ENCODE peak calls at places on chromosomes 12 and 14, in seven cellular contexts. One of them, this sample, is unnamed.

GRCh38 chr14:60276347-60276746 is 27.3 kb downstream of the PPM1A start:
- DNase-seq in EL: peak; percentile 52
- DNase-seq in AG09309: no peak
- DNase-seq in HFFc6: no peak
- DNase-seq in HS-27A: no peak
- DNase-seq in gastrocnemius medialis: no peak
- DNase-seq in NCI-H748 treated with DMSO at 0.1 percent for 48 hours: no peak
- DNase-seq in this sample: no peak

GRCh38 chr14:99573000-99573330 is 31.0 kb downstream of the CCDC85C start:
- DNase-seq in EL: no peak
- DNase-seq in AG09309: no peak
- DNase-seq in HFFc6: no peak
- DNase-seq in HS-27A: no peak
- DNase-seq in gastrocnemius medialis: no peak
- DNase-seq in NCI-H748 treated with DMSO at 0.1 percent for 48 hours: no peak
- DNase-seq in this sample: no peak

GRCh38 chr12:89949457-89950195 is 241.0 kb upstream of the ATP2B1 start:
- DNase-seq in EL: peak; percentile 57
- DNase-seq in AG09309: peak; percentile 96
- DNase-seq in HFFc6: peak; percentile 84
- DNase-seq in HS-27A: no peak
- DNase-seq in gastrocnemius medialis: no peak
- DNase-seq in NCI-H748 treated with DMSO at 0.1 percent for 48 hours: peak; percentile 93
- DNase-seq in this sample: peak; percentile 76

GRCh38 chr14:52703225-52703624 is 3.8 kb upstream of the PSMC6 start:
- DNase-seq in EL: peak; percentile 93
- DNase-seq in AG09309: peak; percentile 90
- DNase-seq in HFFc6: peak; percentile 93
- DNase-seq in HS-27A: no peak
- DNase-seq in gastrocnemius medialis: no peak
- DNase-seq in NCI-H748 treated with DMSO at 0.1 percent for 48 hours: no peak
- DNase-seq in this sample: peak; percentile 91

GRCh38 chr12:53279283-53279869 is 11.3 kb downstream of the ESPL1 start:
- DNase-seq in EL: no peak
- DNase-seq in AG09309: no peak
- DNase-seq in HFFc6: no peak
- DNase-seq in HS-27A: no peak
- DNase-seq in gastrocnemius medialis: no peak
- DNase-seq in NCI-H748 treated with DMSO at 0.1 percent for 48 hours: no peak
- DNase-seq in this sample: no peak

GRCh38 chr14:63717704-63718103 is 10.2 kb downstream of the SGPP1 start:
- DNase-seq in EL: peak; percentile 13
- DNase-seq in AG09309: no peak
- DNase-seq in HFFc6: peak; percentile 34
- DNase-seq in HS-27A: no peak
- DNase-seq in gastrocnemius medialis: no peak
- DNase-seq in NCI-H748 treated with DMSO at 0.1 percent for 48 hours: no peak
- DNase-seq in this sample: no peak

GRCh38 chr14:79082883-79083282 is 912.7 kb downstream of the NRXN3 start:
- DNase-seq in EL: no peak
- DNase-seq in AG09309: no peak
- DNase-seq in HFFc6: no peak
- DNase-seq in HS-27A: no peak
- DNase-seq in gastrocnemius medialis: no peak
- DNase-seq in NCI-H748 treated with DMSO at 0.1 percent for 48 hours: no peak
- DNase-seq in this sample: no peak

GRCh38 chr14:76955575-76956252 is 72.8 kb downstream of the IRF2BPL start:
- DNase-seq in EL: peak; percentile 75
- DNase-seq in AG09309: no peak
- DNase-seq in HFFc6: peak; percentile 78
- DNase-seq in HS-27A: no peak
- DNase-seq in gastrocnemius medialis: peak; percentile 57
- DNase-seq in NCI-H748 treated with DMSO at 0.1 percent for 48 hours: peak; percentile 74
- DNase-seq in this sample: peak; percentile 36

GRCh38 chr12:11482955-11483354 is 87.6 kb upstream of the PRB2 start:
- DNase-seq in EL: no peak
- DNase-seq in AG09309: no peak
- DNase-seq in HFFc6: peak; percentile 47
- DNase-seq in HS-27A: no peak
- DNase-seq in gastrocnemius medialis: no peak
- DNase-seq in NCI-H748 treated with DMSO at 0.1 percent for 48 hours: no peak
- DNase-seq in this sample: peak; percentile 69

GRCh38 chr14:51093371-51094281 is 1.3 kb downstream of the TRIM9 start:
- DNase-seq in EL: peak; percentile 7
- DNase-seq in AG09309: no peak
- DNase-seq in HFFc6: no peak
- DNase-seq in HS-27A: no peak
- DNase-seq in gastrocnemius medialis: no peak
- DNase-seq in NCI-H748 treated with DMSO at 0.1 percent for 48 hours: peak; percentile 65
- DNase-seq in this sample: no peak

GRCh38 chr14:74286736-74287135 is 16.0 kb downstream of the ABCD4 start:
- DNase-seq in EL: no peak
- DNase-seq in AG09309: no peak
- DNase-seq in HFFc6: no peak
- DNase-seq in HS-27A: no peak
- DNase-seq in gastrocnemius medialis: no peak
- DNase-seq in NCI-H748 treated with DMSO at 0.1 percent for 48 hours: no peak
- DNase-seq in this sample: no peak